ENCODE peak calls at places on chromosomes 5 and 9, in six cellular contexts. I is HepG2, A is choroid plexus epithelial cell, Q is AG10803, J is Peyer's patch, O is cardiac fibroblast. R is an unnamed sample.

GRCh38 chr5:171955761-171956160 is 50.7 kb downstream of the FBXW11 start:
- DNase-seq in I (no peak), A (no peak), Q (no peak), J (no peak), O (no peak), R (no peak)

GRCh38 chr5:135482383-135482933 is 30.3 kb upstream of the TIFAB start:
- DNase-seq in I (peak), A (no peak), Q (no peak), J (no peak), O (no peak), R (no peak)

GRCh38 chr5:23459214-23459613 is 48.2 kb upstream of the PRDM9 start:
- DNase-seq in I (no peak), A (no peak), Q (no peak), J (no peak), O (no peak), R (no peak)

GRCh38 chr9:20981486-20981885 is 50.0 kb downstream of the HACD4 start:
- DNase-seq in I (no peak), A (peak), Q (peak), J (no peak), O (peak), R (peak)

GRCh38 chr9:113649054-113649453 is 185.5 kb downstream of the RGS3 start:
- DNase-seq in I (no peak), A (no peak), Q (peak), J (peak), O (peak), R (peak)

GRCh38 chr5:42855386-42855785 is 43.7 kb upstream of the SELENOP start:
- DNase-seq in I (no peak), A (no peak), Q (no peak), J (no peak), O (no peak), R (no peak)

GRCh38 chr5:139696894-139697658 is 48.9 kb downstream of the CXXC5 start:
- DNase-seq in I (peak), A (peak), Q (peak), J (peak), O (peak), R (peak)

GRCh38 chr5:73433272-73433981 is 15.2 kb downstream of the FOXD1 start:
- DNase-seq in I (no peak), A (no peak), Q (no peak), J (no peak), O (no peak), R (no peak)

GRCh38 chr5:175895701-175896102 is 24.3 kb downstream of the CPLX2 start:
- DNase-seq in I (no peak), A (no peak), Q (no peak), J (no peak), O (no peak), R (no peak)

GRCh38 chr9:135456436-135457104 is 23.0 kb upstream of the PPP1R26 start:
- DNase-seq in I (no peak), A (no peak), Q (no peak), J (no peak), O (no peak), R (no peak)

GRCh38 chr5:61678966-61679365 is 346.9 kb downstream of the ZSWIM6 start:
- DNase-seq in I (no peak), A (no peak), Q (no peak), J (no peak), O (no peak), R (no peak)

GRCh38 chr9:1938675-1939170 is 76.4 kb upstream of the SMARCA2 start:
- DNase-seq in I (no peak), A (no peak), Q (no peak), J (no peak), O (no peak), R (no peak)

GRCh38 chr5:38201158-38201557 is 57.2 kb upstream of the EGFLAM start:
- DNase-seq in I (no peak), A (no peak), Q (no peak), J (no peak), O (no peak), R (no peak)

GRCh38 chr5:124628721-124629596 is 117.5 kb downstream of the ZNF608 start:
- DNase-seq in I (peak), A (peak), Q (peak), J (no peak), O (peak), R (peak)

GRCh38 chr5:114473541-114473940 is 111.7 kb downstream of the KCNN2 start:
- DNase-seq in I (no peak), A (no peak), Q (no peak), J (no peak), O (no peak), R (no peak)

GRCh38 chr5:177111720-177112394 is 21.7 kb upstream of the NSD1 start:
- DNase-seq in I (peak), A (peak), Q (no peak), J (peak), O (peak), R (peak)

GRCh38 chr9:69432623-69433022 is 107.6 kb downstream of the ENTREP1 start:
- DNase-seq in I (no peak), A (no peak), Q (no peak), J (no peak), O (no peak), R (no peak)

GRCh38 chr5:78008356-78008967 is 232.3 kb upstream of the TBCA start:
- DNase-seq in I (peak), A (peak), Q (peak), J (no peak), O (peak), R (peak)

GRCh38 chr9:110189001-110189400 is 19.0 kb downstream of the C9orf152 start:
- DNase-seq in I (peak), A (peak), Q (peak), J (peak), O (no peak), R (no peak)

GRCh38 chr5:1293997-1294838 is 650 bp downstream of the TERT start:
- DNase-seq in I (no peak), A (no peak), Q (no peak), J (peak), O (no peak), R (no peak)

GRCh38 chr5:148873690-148874485 is 47.5 kb downstream of the ADRB2 start:
- DNase-seq in I (no peak), A (no peak), Q (no peak), J (no peak), O (no peak), R (no peak)

GRCh38 chr5:143435207-143435657 is 31.7 kb upstream of the NR3C1 start:
- DNase-seq in I (no peak), A (peak), Q (no peak), J (no peak), O (peak), R (no peak)

GRCh38 chr9:33778700-33779351 is 16.5 kb upstream of the PRSS3 start:
- DNase-seq in I (peak), A (peak), Q (peak), J (peak), O (peak), R (peak)

GRCh38 chr5:5623397-5623796 is 200.9 kb downstream of the ICE1 start:
- DNase-seq in I (no peak), A (no peak), Q (no peak), J (no peak), O (no peak), R (no peak)

GRCh38 chr5:65133473-65134110 is 348.1 kb downstream of the ADAMTS6 start:
- DNase-seq in I (no peak), A (no peak), Q (peak), J (no peak), O (no peak), R (no peak)

GRCh38 chr9:112048924-112049785 is 125.9 kb downstream of the SUSD1 start:
- DNase-seq in I (no peak), A (peak), Q (peak), J (no peak), O (peak), R (peak)

GRCh38 chr9:95206143-95206542 is 111.4 kb downstream of the FANCC start:
- DNase-seq in I (no peak), A (peak), Q (peak), J (no peak), O (no peak), R (peak)

GRCh38 chr5:19676895-19677294 is 311.1 kb downstream of the CDH18 start:
- DNase-seq in I (no peak), A (peak), Q (no peak), J (no peak), O (no peak), R (no peak)

GRCh38 chr5:149791881-149792280 is 61.8 kb downstream of the PPARGC1B start:
- DNase-seq in I (no peak), A (no peak), Q (no peak), J (peak), O (no peak), R (no peak)

GRCh38 chr9:115397591-115398312 is 279.8 kb upstream of the TNC start:
- DNase-seq in I (no peak), A (no peak), Q (no peak), J (no peak), O (no peak), R (no peak)

GRCh38 chr9:81239388-81239787 is 450.0 kb downstream of the TLE1 start:
- DNase-seq in I (no peak), A (no peak), Q (no peak), J (no peak), O (no peak), R (no peak)

GRCh38 chr5:1823381-1824034 is 22.3 kb downstream of the NDUFS6 start:
- DNase-seq in I (no peak), A (no peak), Q (no peak), J (peak), O (no peak), R (no peak)

DNA sequence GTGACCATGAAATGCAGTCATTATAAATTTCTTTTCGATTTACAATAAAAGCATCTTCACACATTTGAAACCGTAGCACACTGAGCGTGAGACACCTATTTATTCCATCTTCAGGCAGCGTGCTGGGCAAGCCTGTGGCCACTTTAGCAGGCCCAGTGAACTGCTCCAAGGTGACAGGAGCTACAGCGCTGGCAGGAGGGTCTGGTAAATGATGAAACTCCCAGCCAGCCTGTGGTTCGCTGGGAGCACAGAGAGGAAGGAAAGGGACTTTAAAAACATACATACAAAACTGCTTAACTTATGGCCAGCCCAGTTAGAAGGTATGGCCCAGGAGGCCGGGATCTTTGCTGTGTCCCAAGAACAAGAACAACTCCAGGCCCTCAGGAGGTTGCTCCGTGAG is 5.1 kb downstream of the RAPGEF1 start:
- DNase-seq in I (no peak), A (no peak), Q (no peak), J (no peak), O (no peak), R (no peak)
- H3K4me3 ChIP-seq in I (no peak), A (no peak), Q (no peak), J (no peak), O (no peak), R (no peak)

GRCh38 chr5:130077007-130077406 is 172.7 kb downstream of the CHSY3 start:
- DNase-seq in I (no peak), A (peak), Q (no peak), J (no peak), O (no peak), R (no peak)
- TF ChIP-seq CTCF in I (no peak), A (peak), Q (peak), J (no peak), O (peak), R (peak)

GRCh38 chr9:129339539-129340157 is 161.6 kb upstream of the IER5L start:
- DNase-seq in I (no peak), A (no peak), Q (no peak), J (no peak), O (no peak), R (no peak)
- H3K4me3 ChIP-seq in I (no peak), A (no peak), Q (peak), J (no peak), O (no peak), R (no peak)

DNA sequence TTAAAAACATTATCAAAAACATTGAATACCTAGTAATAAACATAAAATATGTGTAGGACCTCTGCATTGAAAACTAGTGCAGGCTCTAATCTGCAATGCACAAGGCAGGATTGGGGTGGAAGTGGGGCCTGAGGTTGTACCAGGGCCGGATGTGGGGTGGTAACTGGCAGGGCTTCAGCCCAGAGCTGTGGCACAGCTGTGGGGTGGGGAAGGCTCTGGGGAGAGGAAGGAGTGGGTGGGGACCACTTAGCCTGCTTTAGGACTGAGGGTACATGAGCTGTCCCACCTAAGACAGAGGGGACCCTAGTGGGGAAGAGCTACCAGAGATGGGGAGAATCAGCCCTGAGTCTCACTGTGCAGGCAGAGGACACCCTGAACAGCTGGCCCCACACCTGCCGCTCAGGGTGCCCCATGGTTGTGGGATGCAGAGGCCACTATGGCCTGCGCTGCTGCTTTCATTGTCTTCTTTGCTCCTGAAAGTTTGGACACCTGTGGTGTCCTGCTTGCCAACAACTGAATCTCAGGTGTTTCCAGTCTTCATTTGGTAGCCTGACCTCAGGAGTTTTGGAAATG is 311.4 kb downstream of the TLE4 start:
- DNase-seq in I (no peak), A (no peak), Q (no peak), J (no peak), O (no peak), R (no peak)
- TF ChIP-seq CTCF in I (no peak), A (no peak), Q (no peak), J (no peak), O (no peak), R (no peak)